ENCODE peak calls at places on chromosomes 4 and X, in seven cellular contexts. Y is stimulated activated effector memory CD8-positive, alpha-beta T cell treated with anti-CD3 and anti-CD28 coated beads, Interleukin-12 subunit alpha, Interleukin-12 subunit beta, amount 100 ng/mL, for 72 hours; I is MV-4-11; U is T-helper 2 cell; Q is NCI-H2029 treated with DMSO at 0.1 percent for 48 hours; W is anterior cingulate cortex; K is stomach. A is an unnamed sample.

GRCh38 chr4:15868065-15868464 is 70.5 kb downstream of the FGFBP1 start:
- DNase-seq in Y (no peak), I (peak), U (no peak), Q (no peak), W (no peak), K (no peak), A (no peak)

GRCh38 chrX:39967348-39967747 is 130.4 kb downstream of the BCOR start:
- DNase-seq in Y (no peak), I (no peak), U (no peak), Q (no peak), W (no peak), K (no peak), A (no peak)

GRCh38 chr4:8762951-8763735 is 108.5 kb downstream of the HMX1 start:
- DNase-seq in Y (no peak), I (no peak), U (no peak), Q (no peak), W (no peak), K (no peak), A (no peak)

GRCh38 chr4:158051401-158052235 is 121.2 kb downstream of the GASK1B start:
- DNase-seq in Y (no peak), I (no peak), U (no peak), Q (no peak), W (no peak), K (no peak), A (no peak)

GRCh38 chr4:30619679-30620078 is 100.5 kb upstream of the PCDH7 start:
- DNase-seq in Y (no peak), I (peak), U (no peak), Q (no peak), W (no peak), K (no peak), A (no peak)

GRCh38 chrX:31353095-31353494 is 281.3 kb upstream of the FTHL17 start:
- DNase-seq in Y (no peak), I (no peak), U (no peak), Q (no peak), W (no peak), K (no peak), A (peak)

GRCh38 chr4:13329340-13329850 is 154.7 kb downstream of the RAB28 start:
- DNase-seq in Y (no peak), I (no peak), U (no peak), Q (peak), W (no peak), K (no peak), A (no peak)

GRCh38 chr4:27050731-27051130 is 190.1 kb downstream of the STIM2 start:
- DNase-seq in Y (no peak), I (no peak), U (no peak), Q (no peak), W (no peak), K (no peak), A (no peak)

GRCh38 chrX:23338334-23338733 is 3.7 kb downstream of the PTCHD1 start:
- DNase-seq in Y (no peak), I (no peak), U (no peak), Q (no peak), W (no peak), K (no peak), A (no peak)

GRCh38 chrX:22665818-22666217 is 333.9 kb upstream of the DDX53 start:
- DNase-seq in Y (no peak), I (no peak), U (no peak), Q (no peak), W (no peak), K (no peak), A (no peak)

GRCh38 chr4:116180056-116180690 is 905.2 kb downstream of the TRAM1L1 start:
- DNase-seq in Y (no peak), I (no peak), U (no peak), Q (peak), W (no peak), K (no peak), A (no peak)